ENCODE peak calls at places on chromosomes 4 and X, in six cellular contexts. L is activated naive CD4-positive, alpha-beta T cell; N is nucleus accumbens; F is activated T-helper 1 cell treated with Interleukin-2 at 50 U/mL for 16 hours; Z is fibroblast of mammary gland; V is brain microvascular endothelial cell. K is an unnamed sample.

GRCh38 chr4:187294861-187295260 is 571.2 kb upstream of the FAT1 start:
- DNase-seq in V (no peak), N (no peak), Z (peak), L (no peak), F (no peak), K (no peak)

GRCh38 chrX:20595928-20596550 is 329.3 kb upstream of the RPS6KA3 start:
- DNase-seq in F (no peak), L (no peak), Z (peak), V (no peak), N (no peak), K (no peak)

GRCh38 chrX:112734250-112734649 is 54.5 kb upstream of the LHFPL1 start:
- DNase-seq in N (no peak), V (no peak), Z (peak), L (no peak), F (no peak), K (no peak)

GRCh38 chrX:48496660-48497059 is 12.1 kb upstream of the PORCN start:
- DNase-seq in V (no peak), N (no peak), F (no peak), Z (peak), L (no peak), K (no peak)

GRCh38 chr4:127364397-127364796 is 268.4 kb upstream of the INTU start:
- DNase-seq in F (no peak), L (no peak), Z (no peak), N (no peak), V (no peak), K (no peak)

GRCh38 chrX:128728943-128729342 is 676.7 kb upstream of the ACTRT1 start:
- DNase-seq in L (no peak), N (no peak), Z (no peak), F (no peak), V (no peak), K (no peak)

GRCh38 chrX:32591589-32591988 is 619.8 kb downstream of the DMD start:
- DNase-seq in F (no peak), N (no peak), V (no peak), Z (no peak), L (no peak), K (no peak)

GRCh38 chrX:124211312-124211942 is 121.0 kb upstream of the TEX13D start:
- DNase-seq in N (no peak), V (no peak), Z (peak), F (no peak), L (no peak), K (no peak)

GRCh38 chr4:128847074-128847724 is 37.7 kb downstream of the JADE1 start:
- DNase-seq in F (no peak), V (no peak), N (no peak), Z (peak), L (no peak), K (no peak)

GRCh38 chr4:184845367-184846011 is 19.7 kb upstream of the ACSL1 start:
- DNase-seq in Z (peak), L (no peak), F (no peak), N (no peak), V (peak), K (no peak)

GRCh38 chr4:125268065-125268755 is 46.5 kb upstream of the FAT4 start:
- DNase-seq in F (no peak), Z (no peak), L (no peak), N (no peak), V (no peak), K (no peak)

GRCh38 chrX:3231766-3232165 is 114.7 kb downstream of the MXRA5 start:
- DNase-seq in L (no peak), V (peak), F (no peak), Z (no peak), N (no peak), K (no peak)

GRCh38 chrX:19172741-19173140 is 50.5 kb upstream of the ADGRG2 start:
- DNase-seq in L (no peak), F (no peak), V (no peak), Z (no peak), N (no peak), K (no peak)

GRCh38 chr4:127782275-127783025 is at the start of gene HSPA4L:
- DNase-seq in L (peak), N (peak), Z (peak), F (peak), V (peak), K (peak)

GRCh38 chrX:140091276-140091886 is 126.1 kb upstream of the CXorf66 start:
- DNase-seq in L (no peak), N (no peak), V (no peak), F (peak), Z (no peak), K (peak)

GRCh38 chr4:80228460-80228859 is 31.2 kb downstream of the PRDM8 start:
- DNase-seq in F (no peak), L (no peak), V (no peak), Z (no peak), N (no peak), K (no peak)

GRCh38 chr4:169620846-169621228 is 459 bp downstream of the CLCN3 start:
- DNase-seq in Z (peak), L (peak), N (no peak), F (no peak), V (peak), K (peak)

GRCh38 chr4:94305468-94306225 is 37.0 kb downstream of the HPGDS start:
- DNase-seq in F (no peak), Z (no peak), N (no peak), V (no peak), L (no peak), K (no peak)

GRCh38 chrX:118566359-118566758 is 70.7 kb downstream of the DOCK11 start:
- DNase-seq in N (no peak), V (no peak), Z (peak), F (no peak), L (no peak), K (no peak)

GRCh38 chrX:28609917-28610613 is 22.8 kb downstream of the IL1RAPL1 start:
- DNase-seq in N (no peak), L (no peak), V (no peak), Z (no peak), F (no peak), K (no peak)

GRCh38 chrX:148940411-148940996 is 440.1 kb downstream of the AFF2 start:
- DNase-seq in Z (no peak), V (peak), F (no peak), L (no peak), N (no peak), K (no peak)

GRCh38 chrX:15855562-15856256 is 1.1 kb upstream of the AP1S2 start:
- DNase-seq in Z (no peak), F (no peak), V (no peak), L (no peak), N (no peak), K (no peak)

GRCh38 chrX:1397001-1397400 is 5.1 kb upstream of the SLC25A6 start:
- DNase-seq in F (no peak), L (no peak), V (no peak), Z (no peak), N (no peak), K (no peak)

GRCh38 chrX:108139303-108139702 is 47.7 kb downstream of the ATG4A start:
- DNase-seq in F (no peak), V (no peak), N (no peak), Z (peak), L (no peak), K (no peak)

GRCh38 chr4:55973650-55974049 is 24.9 kb downstream of the CEP135 start:
- DNase-seq in V (no peak), N (no peak), Z (no peak), F (no peak), L (no peak), K (no peak)

GRCh38 chr4:2250003-2250763 is 8.3 kb upstream of the HAUS3 start:
- DNase-seq in Z (no peak), V (no peak), F (no peak), L (no peak), N (no peak), K (no peak)

GRCh38 chr4:118282692-118283091 is 70.1 kb downstream of the PRSS12 start:
- DNase-seq in N (no peak), Z (peak), F (no peak), L (no peak), V (peak), K (no peak)

GRCh38 chr4:20252656-20253271 is 1.1 kb downstream of the SLIT2 start:
- DNase-seq in L (no peak), V (no peak), F (no peak), N (no peak), Z (peak), K (peak)

GRCh38 chrX:100512471-100512870 is 72.3 kb upstream of the TNMD start:
- DNase-seq in F (no peak), L (no peak), Z (peak), V (no peak), N (no peak), K (no peak)

GRCh38 chr4:112552668-112553067 is 36.7 kb upstream of the NEUROG2 start:
- DNase-seq in Z (peak), N (no peak), V (peak), F (no peak), L (no peak), K (no peak)

GRCh38 chr4:4386296-4386735 is 586 bp upstream of the NSG1 start:
- DNase-seq in F (no peak), L (no peak), N (no peak), V (no peak), Z (no peak), K (no peak)

GRCh38 chr4:55297346-55297745 is 48.7 kb upstream of the SRD5A3 start:
- DNase-seq in L (no peak), F (no peak), Z (peak), N (no peak), V (peak), K (no peak)

GRCh38 chr4:42906906-42907774 is 14.6 kb downstream of the GRXCR1 start:
- DNase-seq in N (no peak), L (no peak), V (no peak), F (no peak), Z (no peak), K (no peak)

GRCh38 chr4:82753238-82753637 is 45.4 kb downstream of the SCD5 start:
- DNase-seq in L (no peak), N (no peak), F (no peak), Z (no peak), V (no peak), K (no peak)

GRCh38 chr4:108877821-108878220 is 115.0 kb upstream of the ETNPPL start:
- DNase-seq in Z (no peak), L (no peak), N (no peak), V (no peak), F (no peak), K (no peak)

GRCh38 chrX:112779139-112779538 is 61.5 kb downstream of the AMOT start:
- DNase-seq in L (no peak), V (no peak), N (no peak), F (no peak), Z (no peak), K (no peak)